ENCODE peak calls at places on chromosomes 1 and 21, in five cellular contexts. I is IMR-90, H is mesendoderm, N is trophoblast cell, V is H1. J is an unnamed sample.
A peak's percentile ranks its signal among the peaks of the same experiment; 100 is the strongest.

GRCh38 chr1:154669464-154670282 is 61.7 kb upstream of the ADAR start:
- DNase-seq in H (peak; percentile 86), V (peak; percentile 73), N (peak; percentile 79), I (peak; percentile 69), J (peak; percentile 81)

GRCh38 chr21:36700295-36700960 is 1.5 kb downstream of the SIM2 start:
- DNase-seq in I (no peak), V (no peak), H (peak; percentile 23), N (no peak), J (no peak)

GRCh38 chr1:229756666-229757065 is 130.6 kb downstream of the URB2 start:
- DNase-seq in N (no peak), H (peak; percentile 10), I (peak; percentile 54), V (no peak), J (no peak)

GRCh38 chr21:42057861-42058437 is 13.2 kb upstream of the UMODL1 start:
- DNase-seq in N (no peak), H (no peak), V (no peak), I (no peak), J (peak; percentile 60)

GRCh38 chr21:43340491-43341348 is 86.2 kb downstream of the SIK1 start:
- DNase-seq in H (peak; percentile 78), V (no peak), N (no peak), I (peak; percentile 95), J (peak; percentile 91)

GRCh38 chr21:46057111-46057709 is 40.7 kb upstream of the COL6A2 start:
- DNase-seq in N (no peak), H (no peak), I (no peak), V (no peak), J (no peak)

GRCh38 chr1:195428927-195429326 is 1179.3 kb downstream of the KCNT2 start:
- DNase-seq in N (no peak), V (no peak), H (no peak), I (no peak), J (no peak)

GRCh38 chr1:197837911-197838310 is 62.6 kb upstream of the DENND1B start:
- DNase-seq in V (no peak), H (no peak), N (no peak), I (peak; percentile 17), J (no peak)

GRCh38 chr1:221620437-221621384 is 121.2 kb downstream of the DUSP10 start:
- DNase-seq in N (no peak), V (no peak), I (peak; percentile 23), H (no peak), J (no peak)

GRCh38 chr21:41479686-41480085 is 28.3 kb downstream of the TMPRSS2 start:
- DNase-seq in N (no peak), I (no peak), V (no peak), H (no peak), J (no peak)

GRCh38 chr1:92315766-92316413 is 17.0 kb downstream of the RPAP2 start:
- DNase-seq in N (no peak), V (no peak), I (no peak), H (no peak), J (no peak)

GRCh38 chr1:240737268-240737667 is 125.3 kb upstream of the GREM2 start:
- DNase-seq in N (no peak), H (no peak), V (no peak), I (peak; percentile 39), J (no peak)

GRCh38 chr1:98304888-98305287 is 356.6 kb upstream of the SNX7 start:
- DNase-seq in I (peak; percentile 57), N (no peak), V (no peak), H (no peak), J (no peak)

GRCh38 chr1:98306517-98307089 is 354.9 kb upstream of the SNX7 start:
- DNase-seq in V (no peak), H (no peak), N (no peak), I (no peak), J (no peak)

DNA sequence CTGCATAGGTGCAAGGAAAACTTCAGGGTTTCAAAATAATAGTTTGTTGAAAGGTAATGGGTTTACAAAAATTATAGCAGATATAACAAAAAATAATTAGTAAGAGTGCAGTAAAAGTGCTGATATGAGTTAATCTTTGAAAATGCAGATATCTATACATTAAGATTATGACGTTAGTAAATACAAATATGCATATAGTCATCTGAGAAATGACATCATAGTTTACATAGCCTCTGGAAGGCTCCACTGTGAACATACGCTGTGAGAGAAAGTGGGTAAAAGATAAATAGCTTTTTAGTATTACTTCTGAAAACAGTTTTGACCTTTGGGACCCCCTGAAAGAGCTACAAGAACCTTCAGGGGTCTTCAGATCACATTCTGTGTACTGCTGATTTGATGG is 356.2 kb upstream of the SNX7 start:
- DNase-seq in N (no peak), H (no peak), I (peak; percentile 23), V (no peak), J (no peak)
- H4K8ac ChIP-seq in N (no peak overlapping the region), H (no peak overlapping the region), I (no peak overlapping the region), V (no peak overlapping the region), J (no peak overlapping the region)

GRCh38 chr21:14080040-14080763 is 130.6 kb downstream of the LIPI start:
- DNase-seq in H (no peak), N (no peak), I (no peak), V (no peak), J (no peak)
- H4K8ac ChIP-seq in H (no peak overlapping the region), N (no peak overlapping the region), I (no peak overlapping the region), V (no peak overlapping the region), J (no peak overlapping the region)

GRCh38 chr1:209822706-209823105 is 5.1 kb upstream of the UTP25 start:
- DNase-seq in H (no peak), I (no peak), N (no peak), V (no peak), J (no peak)
- H4K8ac ChIP-seq in H (no peak overlapping the region), I (peak overlapping the region; percentile 61), N (no peak overlapping the region), V (no peak overlapping the region), J (no peak overlapping the region)

GRCh38 chr1:227774721-227775665 is 39.8 kb downstream of the SNAP47 start:
- DNase-seq in I (no peak), H (no peak), N (no peak), V (no peak), J (peak; percentile 38)
- H4K8ac ChIP-seq in I (peak overlapping the region; percentile 7), H (no peak overlapping the region), N (peak overlapping the region; percentile 33), V (peak overlapping the region; percentile 25), J (no peak overlapping the region)

GRCh38 chr1:84223751-84224432 is 77.6 kb upstream of the SAMD13 start:
- DNase-seq in H (peak; percentile 12), N (no peak), V (no peak), I (peak; percentile 51), J (no peak)
- H4K8ac ChIP-seq in H (no peak overlapping the region), N (no peak overlapping the region), V (no peak overlapping the region), I (no peak overlapping the region), J (no peak overlapping the region)

GRCh38 chr1:56643661-56644060 is 1.5 kb upstream of the PRKAA2 start:
- DNase-seq in I (no peak), V (no peak), H (no peak), N (no peak), J (no peak)

GRCh38 chr1:56644064-56644940 is 812 bp upstream of the PRKAA2 start:
- DNase-seq in N (peak; percentile 3), H (peak; percentile 23), I (peak; percentile 73), V (no peak), J (peak; percentile 60)

GRCh38 chr1:56645663-56646330 is 683 bp downstream of the PRKAA2 start:
- DNase-seq in I (no peak), V (no peak), N (no peak), H (peak; percentile 22), J (peak; percentile 40)

GRCh38 chr1:56647106-56647505 is 2.0 kb downstream of the PRKAA2 start:
- DNase-seq in I (no peak), H (no peak), V (no peak), N (no peak), J (peak; percentile 18)

GRCh38 chr1:56644941-56645662 is at the start of gene PRKAA2:
- DNase-seq in N (peak; percentile 24), I (peak; percentile 12), V (no peak), H (peak; percentile 49), J (peak; percentile 56)
- H4K8ac ChIP-seq in N (peak within 1 kb of the TSS; percentile 43), I (peak within 1 kb of the TSS; percentile 89), V (peak within 1 kb of the TSS; percentile 93), H (peak within 1 kb of the TSS; percentile 56), J (peak within 1 kb of the TSS; percentile 88)

GRCh38 chr1:225541383-225541782 is 111.5 kb downstream of the ENAH start:
- DNase-seq in V (no peak), H (no peak), I (no peak), N (no peak), J (no peak)
- H4K8ac ChIP-seq in V (no peak overlapping the region), H (no peak overlapping the region), I (no peak overlapping the region), N (no peak overlapping the region), J (no peak overlapping the region)

DNA sequence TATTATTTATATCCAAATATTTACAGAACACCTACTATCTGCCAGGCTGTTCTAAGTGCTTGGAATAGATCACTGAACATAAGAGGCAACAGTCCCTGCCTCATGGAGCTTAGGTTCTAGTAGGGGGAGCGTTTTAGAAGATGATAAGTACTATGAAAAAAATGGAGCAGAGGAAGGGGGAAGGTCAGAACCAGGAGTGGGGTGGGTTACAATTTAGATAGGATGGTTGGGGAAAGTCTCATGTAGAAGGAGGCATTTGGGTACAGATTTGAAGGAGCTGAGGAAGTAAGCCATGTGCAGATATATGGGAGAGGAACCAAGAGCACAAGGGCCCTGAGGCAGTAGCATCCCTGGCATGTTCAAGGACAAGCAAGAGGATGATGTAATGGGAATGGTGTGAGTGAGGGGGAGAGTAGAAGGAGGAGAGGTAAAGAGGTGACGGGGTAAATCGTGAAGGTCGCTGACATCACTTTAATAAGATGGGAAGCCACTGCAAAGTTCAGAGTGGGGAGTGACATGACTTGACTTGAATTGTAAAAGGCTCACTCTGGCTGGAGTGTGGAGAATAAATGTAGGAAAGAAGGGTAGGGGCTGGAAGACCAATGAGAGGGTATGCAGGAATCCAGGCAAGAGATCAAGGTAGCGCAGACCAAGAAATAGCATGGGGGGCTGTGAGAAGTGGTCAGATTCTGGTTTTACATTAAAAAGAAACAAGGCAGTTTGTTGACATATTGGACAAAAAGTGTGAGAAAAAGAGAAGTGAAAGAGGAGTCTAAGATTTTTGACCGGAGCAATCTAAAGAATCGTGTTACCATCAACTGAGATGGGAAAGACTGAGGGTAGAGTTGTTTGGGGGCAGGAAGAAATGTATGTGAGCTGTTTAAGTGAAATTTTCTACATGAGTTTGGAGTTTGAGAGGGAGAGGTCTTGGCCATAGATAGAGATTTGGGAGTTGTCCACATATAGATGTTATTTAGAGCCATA is 92.6 kb downstream of the LPAR3 start:
- DNase-seq in V (no peak), I (no peak), N (no peak), H (no peak), J (no peak)
- H4K8ac ChIP-seq in V (no peak overlapping the region), I (no peak overlapping the region), N (no peak overlapping the region), H (no peak overlapping the region), J (no peak overlapping the region)